ENCODE peak calls at places on chromosomes 7 and 10, in five cellular contexts. Y is SK-N-SH, H is posterior vena cava, A is Right ventricle myocardium superior, J is Calu3. R is an unnamed sample.
A peak's percentile ranks its signal among the peaks of the same experiment; 100 is the strongest.

GRCh38 chr7:17206354-17206905 is 92.0 kb upstream of the AHR start:
- DNase-seq in H (no peak), A (no peak), Y (no peak), J (peak; percentile 93), R (peak; percentile 11)

GRCh38 chr7:20085086-20085485 is 132.1 kb downstream of the MACC1 start:
- DNase-seq in Y (no peak), A (no peak), H (no peak), J (no peak), R (no peak)

GRCh38 chr10:71796749-71797405 is 23.6 kb upstream of the VSIR start:
- DNase-seq in H (no peak), A (peak; percentile 16), Y (no peak), J (no peak), R (no peak)

GRCh38 chr7:155216475-155217272 is 81.0 kb upstream of the INSIG1 start:
- DNase-seq in A (no peak), H (peak; percentile 43), Y (no peak), J (no peak), R (no peak)

GRCh38 chr10:89985446-89985845 is 284.1 kb downstream of the KIF20B start:
- DNase-seq in A (no peak), H (no peak), J (no peak), Y (no peak), R (no peak)

GRCh38 chr7:156942708-156943090 is 6.8 kb upstream of the NOM1 start:
- DNase-seq in J (peak; percentile 56), A (no peak), H (no peak), Y (no peak), R (peak; percentile 7)

GRCh38 chr10:132489053-132489703 is 48.4 kb upstream of the INPP5A start:
- DNase-seq in A (peak; percentile 22), Y (no peak), J (no peak), H (peak; percentile 58), R (peak; percentile 15)

GRCh38 chr7:130987092-130987491 is 253.1 kb upstream of the KLF14 start:
- DNase-seq in Y (no peak), H (no peak), J (peak; percentile 52), A (no peak), R (no peak)

GRCh38 chr10:19294233-19294632 is 245.6 kb downstream of the MALRD1 start:
- DNase-seq in Y (no peak), A (no peak), H (no peak), J (no peak), R (no peak)

GRCh38 chr10:89458760-89459159 is 44.4 kb downstream of the IFIT5 start:
- DNase-seq in J (no peak), A (no peak), H (no peak), Y (no peak), R (peak; percentile 69)

GRCh38 chr7:123433665-123434064 is 100.7 kb downstream of the IQUB start:
- DNase-seq in J (no peak), H (no peak), A (no peak), Y (peak; percentile 25), R (no peak)

GRCh38 chr7:128829391-128830166 is 627 bp upstream of the FLNC start:
- DNase-seq in Y (peak; percentile 73), J (peak; percentile 32), A (peak; percentile 67), H (no peak), R (peak; percentile 41)

GRCh38 chr7:101880536-101881443 is 63.4 kb downstream of the CUX1 start:
- DNase-seq in H (peak; percentile 54), Y (no peak), J (no peak), A (no peak), R (peak; percentile 88)

GRCh38 chr10:22713853-22714523 is 390 bp downstream of the PIP4K2A start:
- DNase-seq in J (peak; percentile 9), A (peak; percentile 60), Y (no peak), H (peak; percentile 86), R (peak; percentile 27)

GRCh38 chr7:27576360-27576944 is 86.2 kb downstream of the HIBADH start:
- DNase-seq in A (no peak), Y (peak; percentile 41), H (no peak), J (peak; percentile 34), R (peak; percentile 39)

GRCh38 chr10:132528064-132528800 is 9.4 kb upstream of the INPP5A start:
- DNase-seq in A (peak; percentile 23), H (peak; percentile 47), J (no peak), Y (no peak), R (no peak)

GRCh38 chr7:1274876-1275684 is 42.4 kb downstream of the UNCX start:
- DNase-seq in J (no peak), Y (peak; percentile 71), A (peak; percentile 22), H (no peak), R (no peak)

GRCh38 chr7:155375337-155376277 is 77.9 kb downstream of the INSIG1 start:
- DNase-seq in H (no peak), J (no peak), A (peak; percentile 24), Y (no peak), R (no peak)

GRCh38 chr10:44995914-44996633 is 4.6 kb upstream of the ZNF22 start:
- DNase-seq in A (peak; percentile 76), J (no peak), Y (no peak), H (peak; percentile 90), R (peak; percentile 90)

GRCh38 chr10:34444223-34445183 is 370.6 kb downstream of the PARD3 start:
- DNase-seq in H (no peak), Y (no peak), A (no peak), J (no peak), R (peak; percentile 20)

GRCh38 chr7:70238171-70238575 is 639.9 kb downstream of the AUTS2 start:
- DNase-seq in Y (peak; percentile 16), A (no peak), J (no peak), H (no peak), R (no peak)

GRCh38 chr7:101126651-101127459 is at the start of gene SERPINE1:
- DNase-seq in A (peak; percentile 88), Y (peak; percentile 83), J (no peak), H (peak; percentile 97), R (peak; percentile 100)

GRCh38 chr10:70458329-70459060 is 17.0 kb upstream of the NODAL start:
- DNase-seq in A (peak; percentile 86), H (peak; percentile 93), J (peak; percentile 79), Y (peak; percentile 92), R (peak; percentile 83)

GRCh38 chr7:18663321-18663720 is 167.8 kb downstream of the HDAC9 start:
- DNase-seq in Y (no peak), J (no peak), H (no peak), A (peak; percentile 45), R (no peak)

GRCh38 chr10:87817291-87817872 is 644 bp downstream of the ATAD1 start:
- DNase-seq in H (no peak), Y (no peak), A (no peak), J (no peak), R (peak; percentile 20)

GRCh38 chr10:101848894-101849351 is 5.3 kb upstream of the KCNIP2 start:
- DNase-seq in A (no peak), J (no peak), Y (no peak), H (no peak), R (peak; percentile 15)

GRCh38 chr10:79400567-79401004 is 44.8 kb downstream of the ZCCHC24 start:
- DNase-seq in Y (peak; percentile 78), J (peak; percentile 70), A (no peak), H (no peak), R (peak; percentile 29)

GRCh38 chr7:4018917-4019316 is 663.2 kb upstream of the FOXK1 start:
- DNase-seq in J (no peak), Y (no peak), A (no peak), H (no peak), R (no peak)

GRCh38 chr7:85821926-85822325 is 635.1 kb upstream of the SEMA3D start:
- DNase-seq in Y (no peak), A (no peak), J (no peak), H (no peak), R (no peak)

GRCh38 chr7:106326594-106327537 is 42.1 kb upstream of the NAMPT start:
- DNase-seq in J (no peak), H (no peak), Y (no peak), A (no peak), R (peak; percentile 36)

GRCh38 chr7:27178366-27178765 is 4.2 kb upstream of the HOXA10 start:
- DNase-seq in Y (no peak), H (no peak), A (no peak), J (no peak), R (no peak)

GRCh38 chr10:10118131-10118530 is 899.5 kb upstream of the CELF2 start:
- DNase-seq in J (no peak), A (no peak), Y (no peak), H (no peak), R (no peak)

GRCh38 chr7:55473935-55474334 is 98.4 kb downstream of the VOPP1 start:
- DNase-seq in J (no peak), A (no peak), Y (peak; percentile 17), H (no peak), R (no peak)

GRCh38 chr7:94904982-94905381 is 2.4 kb upstream of the PPP1R9A start:
- DNase-seq in H (no peak), J (no peak), Y (no peak), A (no peak), R (no peak)

GRCh38 chr10:112137381-112137987 is 46.1 kb downstream of the GPAM start:
- DNase-seq in H (peak; percentile 88), Y (peak; percentile 80), J (peak; percentile 81), A (peak; percentile 78), R (peak; percentile 61)

GRCh38 chr7:153354071-153354470 is 594.5 kb downstream of the ACTR3B start:
- DNase-seq in A (no peak), H (no peak), J (no peak), Y (no peak), R (no peak)

GRCh38 chr7:80699656-80700318 is 61.3 kb downstream of the CD36 start:
- DNase-seq in Y (no peak), J (no peak), A (no peak), H (no peak), R (peak; percentile 43)

GRCh38 chr7:46168671-46169383 is 247.8 kb upstream of the IGFBP3 start:
- DNase-seq in H (no peak), Y (no peak), A (no peak), J (no peak), R (no peak)

GRCh38 chr7:107319724-107320228 is 150.1 kb upstream of the GPR22 start:
- DNase-seq in J (no peak), A (no peak), Y (no peak), H (no peak), R (no peak)